ENCODE peak calls at places on chromosome 14, in seven cellular contexts. Z, Y, A, X, E, J and B are unnamed samples.

GRCh38 chr14:92209141-92209540 is 87.4 kb downstream of the CPSF2 start:
- DNase-seq in Z (no peak), Y (no peak), A (no peak), X (no peak), E (no peak), J (no peak), B (no peak)

GRCh38 chr14:99751539-99752485 is 41.4 kb upstream of the EML1 start:
- DNase-seq in Z (no peak), Y (no peak), A (no peak), X (no peak), E (no peak), J (no peak), B (no peak)

GRCh38 chr14:50719911-50720759 is 52.0 kb upstream of the SAV1 start:
- DNase-seq in Z (no peak), Y (no peak), A (no peak), X (no peak), E (no peak), J (no peak), B (no peak)

GRCh38 chr14:100896369-100897060 is 7.0 kb downstream of the RTL1 start:
- DNase-seq in Z (no peak), Y (peak; percentile 40), A (no peak), X (no peak), E (no peak), J (no peak), B (no peak)

GRCh38 chr14:99604766-99605298 is 825 bp upstream of the CCDC85C start:
- DNase-seq in Z (peak; percentile 17), Y (no peak), A (no peak), X (no peak), E (peak; percentile 32), J (no peak), B (no peak)

GRCh38 chr14:92513204-92513965 is at the start of gene RIN3:
- DNase-seq in Z (no peak), Y (peak; percentile 91), A (peak; percentile 52), X (no peak), E (peak; percentile 44), J (peak; percentile 68), B (no peak)

GRCh38 chr14:101219896-101220703 is 316.6 kb upstream of the RTL1 start:
- DNase-seq in Z (no peak), Y (peak; percentile 59), A (no peak), X (no peak), E (no peak), J (no peak), B (no peak)

GRCh38 chr14:49970474-49971147 is 77.7 kb downstream of the ARF6 start:
- DNase-seq in Z (no peak), Y (peak; percentile 80), A (no peak), X (no peak), E (peak; percentile 20), J (no peak), B (no peak)

GRCh38 chr14:77843155-77843554 is 43.2 kb downstream of the ADCK1 start:
- DNase-seq in Z (no peak), Y (no peak), A (no peak), X (no peak), E (no peak), J (no peak), B (no peak)

GRCh38 chr14:99675951-99676350 is 8.1 kb upstream of the CYP46A1 start:
- DNase-seq in Z (no peak), Y (no peak), A (no peak), X (no peak), E (no peak), J (peak; percentile 31), B (no peak)

GRCh38 chr14:94621358-94622134 is 9.4 kb downstream of the SERPINA3 start:
- DNase-seq in Z (no peak), Y (peak; percentile 70), A (no peak), X (no peak), E (no peak), J (no peak), B (peak; percentile 27)

GRCh38 chr14:77043177-77043983 is 14.9 kb upstream of the IRF2BPL start:
- DNase-seq in Z (peak; percentile 74), Y (no peak), A (no peak), X (peak; percentile 74), E (no peak), J (no peak), B (no peak)

GRCh38 chr14:32662234-32662633 is 276.4 kb upstream of the NPAS3 start:
- DNase-seq in Z (no peak), Y (no peak), A (no peak), X (no peak), E (no peak), J (no peak), B (no peak)

GRCh38 chr14:103488071-103488470 is 34.6 kb downstream of the CKB start:
- DNase-seq in Z (no peak), Y (no peak), A (no peak), X (no peak), E (no peak), J (no peak), B (no peak)

GRCh38 chr14:22071001-22071400 is 397.4 kb upstream of the OR4E1 start:
- DNase-seq in Z (no peak), Y (no peak), A (peak; percentile 58), X (no peak), E (peak; percentile 76), J (peak; percentile 77), B (no peak)

GRCh38 chr14:35402323-35403084 is 2.0 kb downstream of the NFKBIA start:
- DNase-seq in Z (no peak), Y (no peak), A (peak; percentile 45), X (no peak), E (peak; percentile 52), J (peak; percentile 72), B (no peak)

GRCh38 chr14:80845877-80846276 is 95.7 kb downstream of the CEP128 start:
- DNase-seq in Z (no peak), Y (no peak), A (no peak), X (no peak), E (no peak), J (no peak), B (no peak)

GRCh38 chr14:99946652-99947489 is 118.4 kb upstream of the EVL start:
- DNase-seq in Z (peak; percentile 56), Y (no peak), A (peak; percentile 59), X (no peak), E (peak; percentile 54), J (peak; percentile 74), B (no peak)

GRCh38 chr14:64861916-64862315 is 17.8 kb downstream of the SPTB start:
- DNase-seq in Z (no peak), Y (no peak), A (no peak), X (no peak), E (no peak), J (no peak), B (no peak)

GRCh38 chr14:72682188-72682587 is 211.7 kb downstream of the DPF3 start:
- DNase-seq in Z (no peak), Y (no peak), A (no peak), X (no peak), E (no peak), J (no peak), B (no peak)

GRCh38 chr14:88492272-88493089 is 62.3 kb downstream of the PTPN21 start:
- DNase-seq in Z (peak; percentile 73), Y (peak; percentile 88), A (peak; percentile 59), X (peak; percentile 50), E (peak; percentile 81), J (peak; percentile 78), B (peak; percentile 20)

GRCh38 chr14:77761205-77761931 is 412 bp upstream of the SNW1 start:
- DNase-seq in Z (peak; percentile 8), Y (no peak), A (no peak), X (no peak), E (peak; percentile 10), J (no peak), B (no peak)

GRCh38 chr14:92528486-92529100 is 15.0 kb downstream of the RIN3 start:
- DNase-seq in Z (no peak), Y (peak; percentile 83), A (no peak), X (no peak), E (no peak), J (no peak), B (no peak)

GRCh38 chr14:65320661-65321308 is 91.7 kb upstream of the FUT8 start:
- DNase-seq in Z (no peak), Y (no peak), A (no peak), X (no peak), E (no peak), J (no peak), B (no peak)

GRCh38 chr14:95165517-95165916 is 8.2 kb upstream of the DICER1 start:
- DNase-seq in Z (no peak), Y (no peak), A (no peak), X (no peak), E (no peak), J (no peak), B (no peak)

GRCh38 chr14:79702197-79702596 is 509.1 kb downstream of the DIO2 start:
- DNase-seq in Z (peak; percentile 48), Y (no peak), A (no peak), X (no peak), E (no peak), J (no peak), B (no peak)

GRCh38 chr14:28157887-28158791 is 608.4 kb upstream of the FOXG1 start:
- DNase-seq in Z (no peak), Y (peak; percentile 74), A (no peak), X (no peak), E (no peak), J (no peak), B (no peak)

GRCh38 chr14:69281450-69282169 is 21.7 kb downstream of the GALNT16 start:
- DNase-seq in Z (no peak), Y (peak; percentile 18), A (no peak), X (no peak), E (no peak), J (no peak), B (no peak)

GRCh38 chr14:65131176-65131765 is 29.0 kb upstream of the MAX start:
- DNase-seq in Z (peak; percentile 55), Y (no peak), A (no peak), X (no peak), E (no peak), J (no peak), B (no peak)